ENCODE peak calls at places on chromosomes 2 and 18, in four cellular contexts. P is HEK293T, Q is K562, U is GM12878. H is an unnamed sample.

GRCh38 chr2:3491306-3491705 is 28.0 kb downstream of the ADI1 start:
- DNase-seq in U (no peak), P (no peak), Q (no peak), H (no peak)

GRCh38 chr2:216858312-216858711 is 1.6 kb downstream of the TNP1 start:
- DNase-seq in P (no peak), U (no peak), Q (no peak), H (no peak)

GRCh38 chr2:4763009-4763408 is 929.2 kb upstream of the SOX11 start:
- DNase-seq in Q (no peak), U (no peak), P (peak), H (no peak)

GRCh38 chr18:7117390-7118355 is at the start of gene LAMA1:
- DNase-seq in U (no peak), P (peak), Q (no peak), H (no peak)

GRCh38 chr2:72925328-72925943 is 8.1 kb downstream of the EMX1 start:
- DNase-seq in P (no peak), U (no peak), Q (no peak), H (no peak)

GRCh38 chr2:677056-677949 is at the start of gene TMEM18:
- DNase-seq in P (peak), U (peak), Q (peak), H (peak)

GRCh38 chr18:62784966-62785413 is 69.6 kb downstream of the PHLPP1 start:
- DNase-seq in U (no peak), Q (no peak), P (no peak), H (no peak)

GRCh38 chr2:158112971-158113370 is 11.3 kb downstream of the UPP2 start:
- DNase-seq in Q (no peak), U (no peak), P (no peak), H (no peak)

GRCh38 chr18:1018211-1018651 is 113.6 kb downstream of the ADCYAP1 start:
- DNase-seq in U (no peak), Q (no peak), P (no peak), H (no peak)

GRCh38 chr2:205471776-205472175 is 210.5 kb upstream of the NRP2 start:
- DNase-seq in U (no peak), P (no peak), Q (no peak), H (no peak)

GRCh38 chr2:38037757-38038615 is 38.0 kb downstream of the CYP1B1 start:
- DNase-seq in P (no peak), U (peak), Q (no peak), H (no peak)

GRCh38 chr2:191521608-191522208 is 156.2 kb upstream of the NABP1 start:
- DNase-seq in U (no peak), Q (peak), P (peak), H (peak)

GRCh38 chr18:715626-716025 is 3.2 kb upstream of the ENOSF1 start:
- DNase-seq in P (no peak), U (no peak), Q (no peak), H (no peak)

GRCh38 chr2:72097276-72097675 is 50.4 kb downstream of the CYP26B1 start:
- DNase-seq in Q (no peak), P (no peak), U (no peak), H (no peak)

GRCh38 chr2:65031341-65032015 is 24.7 kb upstream of the CEP68 start:
- DNase-seq in U (no peak), P (no peak), Q (no peak), H (peak)

GRCh38 chr2:138421971-138422335 is 79.6 kb upstream of the SPOPL start:
- DNase-seq in P (no peak), U (no peak), Q (no peak), H (no peak)

GRCh38 chr2:168480825-168481585 is 24.9 kb downstream of the CERS6 start:
- DNase-seq in P (no peak), Q (no peak), U (no peak), H (no peak)

GRCh38 chr2:46650556-46651001 is 171.2 kb downstream of the TMEM247 start:
- DNase-seq in P (peak), Q (peak), U (peak), H (peak)

GRCh38 chr2:241007880-241008710 is 9.7 kb downstream of the SNED1 start:
- DNase-seq in U (no peak), P (no peak), Q (no peak), H (no peak)

GRCh38 chr2:186561467-186562208 is 28.2 kb upstream of the ITGAV start:
- DNase-seq in U (no peak), Q (no peak), P (no peak), H (peak)

GRCh38 chr18:56974141-56974540 is 172.7 kb upstream of the BOD1L2 start:
- DNase-seq in Q (no peak), P (no peak), U (no peak), H (no peak)

GRCh38 chr2:50419778-50420177 is 612.2 kb downstream of the NRXN1 start:
- DNase-seq in U (no peak), P (no peak), Q (no peak), H (no peak)

GRCh38 chr18:75728621-75729020 is 301.1 kb upstream of the SMIM21 start:
- DNase-seq in Q (no peak), U (no peak), P (no peak), H (no peak)

GRCh38 chr2:120512321-120512710 is 166.4 kb downstream of the INHBB start:
- DNase-seq in P (no peak), Q (no peak), U (no peak), H (no peak)

GRCh38 chr2:158716091-158716815 is 78.9 kb upstream of the DAPL1 start:
- DNase-seq in Q (no peak), P (no peak), U (no peak), H (peak)

GRCh38 chr18:57437782-57438668 is 2.9 kb downstream of the ONECUT2 start:
- DNase-seq in Q (no peak), U (no peak), P (peak), H (peak)

GRCh38 chr18:69401475-69402218 is 959 bp downstream of the DOK6 start:
- DNase-seq in P (peak), U (no peak), Q (no peak), H (no peak)

GRCh38 chr2:61055557-61055956 is 10.1 kb upstream of the SANBR start:
- DNase-seq in P (no peak), U (no peak), Q (no peak), H (no peak)

GRCh38 chr2:157087373-157088005 is 170.0 kb upstream of the GALNT5 start:
- DNase-seq in Q (no peak), P (no peak), U (no peak), H (no peak)

GRCh38 chr2:48733067-48733503 is 22.4 kb downstream of the LHCGR start:
- DNase-seq in U (no peak), P (peak), Q (no peak), H (no peak)

GRCh38 chr2:49940616-49941015 is 786.3 kb upstream of the FSHR start:
- DNase-seq in P (no peak), Q (no peak), U (no peak), H (no peak)

GRCh38 chr18:35430721-35431441 is 53.7 kb upstream of the ZNF396 start:
- DNase-seq in P (no peak), U (no peak), Q (no peak), H (no peak)

DNA sequence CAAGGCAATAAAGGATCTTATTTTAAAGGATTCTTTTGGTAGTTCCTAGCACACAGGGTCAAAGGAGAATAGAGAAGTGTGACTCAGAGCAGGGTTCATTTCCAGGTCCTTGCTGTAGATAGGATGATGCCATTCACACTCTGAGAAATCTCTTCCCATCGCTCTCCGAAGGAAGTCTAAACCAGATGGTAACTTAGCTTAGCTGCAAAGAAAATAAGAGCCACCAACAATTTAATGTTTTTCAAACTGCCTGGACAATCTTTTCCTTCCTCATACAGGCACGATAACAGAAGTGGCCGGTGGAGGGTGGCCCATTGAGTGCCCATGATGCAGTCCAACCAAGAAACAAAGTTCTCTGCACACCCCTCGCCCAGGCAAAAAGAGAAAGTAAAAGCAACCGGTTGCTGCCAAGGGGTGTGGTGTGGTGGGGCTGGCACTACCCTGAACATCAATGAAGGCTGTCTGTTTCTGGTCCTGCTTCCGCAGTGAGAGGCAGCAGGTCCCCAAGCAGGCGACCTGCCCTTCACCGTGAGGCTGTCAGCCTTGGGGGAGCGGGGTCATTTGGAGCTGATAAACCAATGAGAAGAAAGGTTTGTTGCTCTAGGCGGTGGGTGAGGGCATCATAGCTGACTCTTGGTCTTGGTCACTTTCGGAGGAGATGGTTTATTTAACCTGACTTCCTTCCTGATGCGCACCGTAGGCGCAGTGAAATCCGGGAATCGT is 105.6 kb upstream of the CD302 start:
- DNase-seq in U (no peak), P (no peak), Q (no peak), H (no peak)
- TF ChIP-seq FOXK2 in U (no peak), P (no peak), Q (no peak), H (no peak)

GRCh38 chr2:18861951-18862350 is 272.6 kb upstream of the NT5C1B start:
- DNase-seq in U (no peak), P (no peak), Q (no peak), H (no peak)
- TF ChIP-seq FOXK2 in U (no peak), P (no peak), Q (no peak), H (no peak)

GRCh38 chr2:190235101-190235500 is 84.5 kb downstream of the HIBCH start:
- DNase-seq in P (no peak), Q (no peak), U (no peak), H (no peak)
- TF ChIP-seq FOXK2 in P (no peak), Q (no peak), U (no peak), H (no peak)

DNA sequence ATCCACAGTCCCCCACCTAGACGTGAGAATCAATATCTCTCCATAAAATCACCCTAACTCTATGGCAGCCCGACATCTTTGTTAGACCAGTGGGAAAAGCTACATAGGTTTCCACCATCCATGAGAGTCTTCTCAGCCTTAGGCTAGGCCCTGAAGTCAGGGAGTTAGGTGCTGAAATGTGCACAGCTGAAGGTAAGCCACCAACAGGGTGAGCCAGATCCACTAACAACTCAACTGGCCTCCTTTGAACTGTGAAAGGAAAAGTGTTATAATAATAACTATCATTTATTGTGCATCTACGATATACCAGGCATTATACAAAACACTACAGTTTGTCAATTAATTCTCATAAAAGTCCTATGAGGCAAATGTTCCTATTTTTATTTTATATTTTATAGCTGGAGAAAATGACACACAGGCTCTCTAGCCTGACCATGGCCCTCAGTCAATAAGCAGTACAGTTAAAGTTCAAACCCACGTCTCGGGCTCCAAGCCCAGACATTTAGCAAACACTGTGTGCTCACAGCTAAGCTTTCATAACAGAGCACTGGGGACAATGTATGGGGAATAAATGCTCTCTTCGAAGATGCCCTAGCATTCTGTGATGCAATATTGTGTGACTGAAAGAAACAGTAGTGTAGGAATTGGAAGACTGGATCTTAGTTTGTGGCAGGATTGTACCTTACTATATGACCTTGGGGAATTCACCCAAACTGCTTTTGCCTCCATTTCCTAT is 11.2 kb upstream of the CYP27C1 start:
- DNase-seq in Q (no peak), P (no peak), U (no peak), H (peak)
- TF ChIP-seq FOXK2 in Q (no peak), P (no peak), U (no peak), H (no peak)

DNA sequence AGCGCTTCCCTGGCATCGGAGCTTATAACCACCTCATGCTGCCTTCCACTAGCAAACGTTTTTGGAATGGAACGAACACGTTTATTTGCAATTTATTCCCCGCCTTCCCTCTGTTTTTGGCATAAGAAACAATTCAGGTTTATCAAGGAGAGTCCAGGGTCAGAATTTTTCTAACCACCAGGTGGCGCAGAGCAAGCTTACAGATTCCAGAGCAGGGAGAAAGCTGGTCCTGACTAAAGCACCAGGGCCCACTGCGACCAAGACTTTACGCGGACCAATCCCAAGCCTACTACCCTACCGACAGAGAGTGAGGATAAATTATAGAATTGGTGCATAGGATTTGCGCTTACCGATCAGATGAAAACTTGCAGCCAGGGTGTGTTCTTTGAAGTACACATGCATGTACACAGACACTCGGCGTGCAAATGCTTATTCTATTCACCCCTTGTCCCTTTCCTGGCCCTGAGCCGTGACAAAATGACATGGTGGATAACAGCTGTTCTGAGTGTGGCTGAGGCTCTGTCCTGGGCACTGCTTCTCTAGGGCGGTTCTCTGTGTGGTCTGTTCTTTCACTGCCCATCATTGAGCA is 34.7 kb downstream of the NAPG start:
- DNase-seq in Q (peak), P (peak), U (peak), H (peak)
- TF ChIP-seq FOXK2 in Q (no peak), P (no peak), U (no peak), H (no peak)

DNA sequence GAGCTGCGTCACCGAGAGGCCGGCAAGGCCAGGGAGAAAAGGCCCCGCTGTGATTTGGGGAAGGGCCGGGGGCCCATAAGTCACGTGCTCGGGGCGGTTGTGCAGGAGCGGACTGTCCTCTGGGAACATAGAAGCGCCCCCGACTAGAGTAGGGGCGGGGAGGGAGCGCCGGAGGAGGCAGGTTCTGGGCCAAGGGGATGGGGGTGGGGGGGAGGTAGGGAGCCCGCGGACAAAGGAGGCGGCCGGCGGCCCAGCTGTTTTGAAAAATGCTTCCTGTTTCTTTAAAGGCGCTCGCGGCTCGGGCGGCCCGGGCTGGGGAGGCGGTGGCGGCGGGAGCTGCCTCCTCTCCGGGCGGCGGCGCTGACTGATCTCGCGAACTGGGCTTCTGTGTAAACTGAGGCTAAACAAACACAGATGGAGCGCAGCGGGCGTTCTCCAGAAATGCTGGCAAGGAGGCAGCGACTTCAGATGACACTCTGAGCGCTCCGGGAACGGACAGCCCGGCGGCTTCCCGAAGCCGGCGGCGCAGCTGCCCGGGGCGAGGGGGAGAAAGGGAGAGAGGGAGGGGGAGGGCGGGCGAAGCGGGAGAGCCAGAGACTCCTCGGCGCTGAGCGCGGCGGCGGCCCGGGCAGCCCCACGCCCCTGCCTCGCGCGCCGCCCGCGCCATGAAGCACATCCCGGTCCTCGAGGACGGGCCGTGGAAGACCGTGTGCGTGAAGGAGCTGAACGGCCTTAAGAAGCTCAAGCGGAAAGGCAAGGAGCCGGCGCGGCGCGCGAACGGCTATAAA is at the start of gene ATOH8:
- DNase-seq in P (peak), U (no peak), Q (peak), H (peak)
- TF ChIP-seq FOXK2 in P (no peak), U (no peak), Q (no peak), H (no peak)